ENCODE peak calls at places on chromosomes 3 and 15, in seven cellular contexts. S is A549, F is transverse colon, O is stomach, I is prostate gland, R is sigmoid colon, Z is pancreas. G is an unnamed sample.

GRCh38 chr15:70741107-70741511 is 22.2 kb downstream of the UACA start:
- DNase-seq in I (peak), F (peak), R (peak), Z (peak), O (peak), S (peak), G (no peak)

GRCh38 chr3:160981217-160981938 is 123.8 kb downstream of the B3GALNT1 start:
- DNase-seq in I (no peak), S (no peak), R (no peak), Z (no peak), F (no peak), O (no peak), G (no peak)

GRCh38 chr3:134857776-134858515 is 62.9 kb downstream of the EPHB1 start:
- DNase-seq in Z (no peak), I (no peak), S (no peak), R (no peak), O (no peak), F (no peak), G (no peak)

GRCh38 chr15:58115692-58116091 is 22.5 kb upstream of the AQP9 start:
- DNase-seq in F (no peak), O (no peak), S (peak), Z (no peak), I (no peak), R (no peak), G (no peak)

GRCh38 chr3:130901463-130902204 is 7.8 kb downstream of the ATP2C1 start:
- DNase-seq in I (no peak), Z (no peak), O (no peak), F (no peak), R (no peak), S (no peak), G (no peak)

GRCh38 chr15:73357999-73358665 is 10.6 kb downstream of the HCN4 start:
- DNase-seq in I (no peak), Z (peak), F (peak), O (no peak), R (no peak), S (no peak), G (no peak)

GRCh38 chr3:46926039-46926438 is 48.5 kb downstream of the PTH1R start:
- DNase-seq in Z (no peak), F (peak), O (no peak), R (peak), I (no peak), S (no peak), G (no peak)

GRCh38 chr3:103067963-103068362 is 633.1 kb downstream of the ZPLD1 start:
- DNase-seq in O (no peak), R (no peak), F (no peak), S (no peak), I (no peak), Z (no peak), G (no peak)

GRCh38 chr3:197593046-197593380 is 37.2 kb upstream of the BDH1 start:
- DNase-seq in F (no peak), I (no peak), Z (no peak), R (no peak), O (no peak), S (no peak), G (no peak)

GRCh38 chr3:30495172-30496124 is 111.0 kb upstream of the TGFBR2 start:
- DNase-seq in Z (no peak), O (no peak), I (no peak), F (no peak), R (no peak), S (no peak), G (no peak)

GRCh38 chr3:72254483-72254882 is 469.5 kb upstream of the PROK2 start:
- DNase-seq in S (no peak), Z (no peak), R (no peak), F (no peak), O (no peak), I (no peak), G (no peak)

GRCh38 chr3:72258366-72258765 is 473.4 kb upstream of the PROK2 start:
- DNase-seq in S (no peak), O (no peak), R (no peak), I (no peak), Z (no peak), F (no peak), G (no peak)

GRCh38 chr3:72255191-72255590 is 470.2 kb upstream of the PROK2 start:
- DNase-seq in I (peak), R (no peak), Z (peak), F (peak), O (peak), S (no peak), G (no peak)

GRCh38 chr3:72258786-72259185 is 473.8 kb upstream of the PROK2 start:
- DNase-seq in O (no peak), Z (no peak), R (no peak), F (no peak), I (peak), S (no peak), G (no peak)

DNA sequence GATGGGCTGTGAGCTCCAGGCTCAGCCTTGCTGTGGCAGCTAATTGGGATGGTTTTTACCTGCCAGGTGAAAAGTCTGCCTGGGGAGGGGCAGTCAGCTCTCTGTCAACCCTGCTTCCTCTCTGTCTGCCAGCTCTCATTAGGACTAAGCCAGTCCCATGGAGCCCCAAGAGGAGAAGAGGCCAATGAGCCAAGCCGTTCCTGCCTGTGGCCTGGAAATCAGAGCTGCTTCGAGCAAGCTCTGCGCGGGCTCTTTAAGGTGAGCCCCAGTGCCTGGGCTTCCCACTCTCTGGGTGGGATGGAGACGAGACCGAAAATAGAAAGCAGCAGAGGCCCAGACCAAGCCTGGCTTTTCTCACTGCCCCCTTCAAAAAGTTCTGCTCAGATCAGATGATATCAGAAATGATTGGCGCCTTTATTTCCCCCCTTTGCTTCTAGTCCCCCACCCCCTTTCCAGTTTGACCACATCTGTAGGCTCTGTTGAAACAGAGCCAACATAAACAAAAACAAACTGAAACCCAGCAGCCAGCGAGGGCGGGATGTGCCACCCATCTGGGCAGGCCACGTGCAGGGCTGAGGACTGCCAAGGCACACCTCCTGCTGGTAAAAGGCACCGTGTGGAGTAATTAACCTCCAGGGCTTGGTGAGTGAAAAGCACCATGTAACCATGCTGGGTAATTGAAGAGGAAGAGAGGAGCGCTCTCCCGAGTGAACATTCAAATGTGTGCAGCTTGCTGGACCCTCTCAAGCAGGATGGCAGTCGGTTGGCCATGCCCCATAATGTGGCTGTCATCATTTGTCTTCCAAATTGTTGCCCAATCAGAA is 471.0 kb upstream of the PROK2 start:
- DNase-seq in I (peak), R (peak), O (peak), F (peak), S (no peak), Z (peak), G (no peak)
- TF ChIP-seq CTCF in I (peak), R (no peak), O (no peak), F (peak), S (no peak), Z (no peak), G (no peak)

GRCh38 chr3:61237858-61238257 is 13.4 kb downstream of the FHIT start:
- DNase-seq in Z (no peak), F (no peak), O (no peak), I (no peak), R (no peak), S (no peak), G (no peak)
- H3K27ac ChIP-seq in Z (no peak), F (no peak), O (no peak), I (no peak), R (no peak), S (no peak), G (no peak)

DNA sequence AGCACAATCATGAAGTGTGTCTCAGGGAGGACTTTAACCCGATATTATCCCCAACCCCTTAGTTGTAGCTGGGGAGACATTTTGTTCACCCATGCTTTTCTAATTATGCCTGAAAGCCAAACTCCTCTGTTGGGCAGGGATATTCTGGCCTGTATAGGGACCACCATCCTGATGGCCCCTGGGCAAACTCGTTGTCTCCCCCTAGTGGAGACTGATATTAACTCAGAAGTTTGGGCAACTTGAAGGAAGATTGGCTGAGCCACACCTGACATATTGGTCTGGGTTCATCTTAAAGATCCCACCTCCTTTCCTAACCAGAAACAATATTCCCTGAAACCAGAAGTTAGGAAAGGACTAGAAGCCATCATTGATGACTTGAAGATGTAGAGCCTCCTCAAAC is 42.3 kb downstream of the TM4SF18 start:
- DNase-seq in F (no peak), R (no peak), O (no peak), I (no peak), Z (no peak), S (no peak), G (no peak)
- TF ChIP-seq CTCF in F (peak), R (no peak), O (no peak), I (no peak), Z (peak), S (peak), G (no peak)

DNA sequence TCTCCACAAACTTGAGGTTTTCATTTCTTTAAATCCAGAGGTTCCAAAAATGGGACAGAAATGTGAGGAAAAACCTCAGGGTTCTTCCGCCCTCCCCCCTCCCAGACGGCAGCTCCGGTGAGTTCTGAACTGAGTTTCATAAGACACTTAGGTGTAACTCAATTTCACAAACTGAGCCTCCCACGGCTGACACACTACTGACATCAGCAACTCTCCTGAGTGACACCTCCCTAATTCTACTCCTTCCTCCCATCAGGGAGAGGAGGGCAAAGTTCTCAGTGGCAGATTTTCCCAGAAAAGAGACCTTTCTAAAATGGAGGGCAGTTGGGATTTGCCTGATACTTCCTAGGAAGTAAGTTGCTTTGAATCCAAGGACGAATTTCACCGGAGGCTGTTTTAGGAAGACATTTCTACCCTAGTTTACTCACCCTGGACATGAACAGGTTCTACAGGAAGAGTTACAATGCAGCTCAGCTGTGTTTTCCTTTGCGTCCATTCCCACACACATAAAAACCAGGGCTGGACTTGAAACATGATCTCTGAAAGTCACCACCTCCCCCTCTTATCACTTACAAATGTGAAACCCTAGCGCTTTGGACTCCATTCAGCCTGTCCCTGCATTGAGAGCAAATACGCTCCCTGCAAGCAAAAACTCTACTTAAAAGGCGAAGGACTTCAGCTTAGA is 78.1 kb upstream of the LMOD3 start:
- DNase-seq in Z (peak), I (peak), S (no peak), R (no peak), F (peak), O (peak), G (no peak)
- H3K27ac ChIP-seq in Z (peak), I (peak), S (peak), R (no peak), F (peak), O (peak), G (peak)

DNA sequence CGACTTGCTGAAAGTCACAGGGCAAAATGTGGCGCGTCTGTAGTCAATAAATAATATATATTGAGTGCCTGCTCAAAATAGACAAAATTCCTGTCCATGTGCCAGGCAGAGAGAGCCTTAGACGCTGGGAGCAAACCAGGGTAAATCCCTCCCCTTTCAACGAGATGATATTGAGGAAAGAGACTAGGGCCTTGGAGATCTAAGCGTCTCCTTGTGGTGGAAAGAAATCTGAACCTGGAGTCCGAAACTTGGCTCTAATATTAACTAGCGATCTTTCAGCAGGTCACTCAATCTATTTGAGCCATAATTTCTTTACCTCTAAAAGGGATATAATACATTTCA is 348 bp upstream of the DPP8 start:
- DNase-seq in Z (no peak), R (no peak), S (no peak), O (no peak), F (no peak), I (no peak), G (no peak)
- TF ChIP-seq CTCF in Z (no peak), R (no peak), S (peak), O (no peak), F (no peak), I (no peak), G (no peak)